ENCODE peak calls at places on chromosomes 4 and X, in five cellular contexts. One of them, this sample, is unnamed.

GRCh38 chr4:123396294-123397275 is at the start of gene SPRY1:
- DNase-seq in foreskin keratinocyte: peak
- DNase-seq in OCI-LY7: peak
- DNase-seq in WERI-Rb-1: peak
- DNase-seq in breast epithelium: peak
- DNase-seq in this sample: peak

GRCh38 chrX:45479835-45480422 is 279.3 kb upstream of the DIPK2B start:
- DNase-seq in foreskin keratinocyte: peak
- DNase-seq in OCI-LY7: no peak
- DNase-seq in WERI-Rb-1: no peak
- DNase-seq in breast epithelium: no peak
- DNase-seq in this sample: no peak

GRCh38 chr4:41132055-41132683 is 82.2 kb downstream of the APBB2 start:
- DNase-seq in foreskin keratinocyte: peak
- DNase-seq in OCI-LY7: no peak
- DNase-seq in WERI-Rb-1: no peak
- DNase-seq in breast epithelium: no peak
- DNase-seq in this sample: no peak

GRCh38 chrX:56788229-56788628 is 59.2 kb downstream of the NBDY start:
- DNase-seq in foreskin keratinocyte: no peak
- DNase-seq in OCI-LY7: no peak
- DNase-seq in WERI-Rb-1: peak
- DNase-seq in breast epithelium: no peak
- DNase-seq in this sample: no peak

GRCh38 chrX:129445436-129445835 is 77.9 kb downstream of the SMARCA1 start:
- DNase-seq in foreskin keratinocyte: no peak
- DNase-seq in OCI-LY7: no peak
- DNase-seq in WERI-Rb-1: no peak
- DNase-seq in breast epithelium: no peak
- DNase-seq in this sample: no peak

GRCh38 chr4:169108303-169108702 is 98.2 kb upstream of the CBR4 start:
- DNase-seq in foreskin keratinocyte: no peak
- DNase-seq in OCI-LY7: no peak
- DNase-seq in WERI-Rb-1: no peak
- DNase-seq in breast epithelium: no peak
- DNase-seq in this sample: no peak

GRCh38 chrX:39813631-39814246 is 284.0 kb downstream of the BCOR start:
- DNase-seq in foreskin keratinocyte: no peak
- DNase-seq in OCI-LY7: no peak
- DNase-seq in WERI-Rb-1: peak
- DNase-seq in breast epithelium: peak
- DNase-seq in this sample: peak

GRCh38 chr4:183499389-183499788 is 5.5 kb upstream of the ING2 start:
- DNase-seq in foreskin keratinocyte: no peak
- DNase-seq in OCI-LY7: no peak
- DNase-seq in WERI-Rb-1: no peak
- DNase-seq in breast epithelium: no peak
- DNase-seq in this sample: no peak

GRCh38 chr4:128385683-128386304 is 98.2 kb upstream of the PGRMC2 start:
- DNase-seq in foreskin keratinocyte: peak
- DNase-seq in OCI-LY7: no peak
- DNase-seq in WERI-Rb-1: no peak
- DNase-seq in breast epithelium: no peak
- DNase-seq in this sample: no peak

GRCh38 chrX:2584216-2584615 is 83.4 kb upstream of the DHRSX start:
- DNase-seq in foreskin keratinocyte: no peak
- DNase-seq in OCI-LY7: no peak
- DNase-seq in WERI-Rb-1: no peak
- DNase-seq in breast epithelium: no peak
- DNase-seq in this sample: no peak

GRCh38 chrX:29407357-29407756 is 808.0 kb upstream of the MAGEB2 start:
- DNase-seq in foreskin keratinocyte: no peak
- DNase-seq in OCI-LY7: no peak
- DNase-seq in WERI-Rb-1: no peak
- DNase-seq in breast epithelium: no peak
- DNase-seq in this sample: no peak

GRCh38 chrX:15737957-15738685 is at the start of gene CA5B:
- DNase-seq in foreskin keratinocyte: peak
- DNase-seq in OCI-LY7: peak
- DNase-seq in WERI-Rb-1: peak
- DNase-seq in breast epithelium: peak
- DNase-seq in this sample: peak

GRCh38 chr4:42570221-42570620 is 86.7 kb downstream of the ATP8A1 start:
- DNase-seq in foreskin keratinocyte: no peak
- DNase-seq in OCI-LY7: no peak
- DNase-seq in WERI-Rb-1: no peak
- DNase-seq in breast epithelium: peak
- DNase-seq in this sample: no peak

GRCh38 chr4:3371038-3371437 is 70.7 kb upstream of the HGFAC start:
- DNase-seq in foreskin keratinocyte: no peak
- DNase-seq in OCI-LY7: no peak
- DNase-seq in WERI-Rb-1: no peak
- DNase-seq in breast epithelium: no peak
- DNase-seq in this sample: no peak

GRCh38 chrX:119757979-119758681 is at the start of gene SOWAHD:
- DNase-seq in foreskin keratinocyte: no peak
- DNase-seq in OCI-LY7: peak
- DNase-seq in WERI-Rb-1: peak
- DNase-seq in breast epithelium: no peak
- DNase-seq in this sample: no peak

GRCh38 chrX:10833299-10834169 is 213.1 kb upstream of the MID1 start:
- DNase-seq in foreskin keratinocyte: peak
- DNase-seq in OCI-LY7: no peak
- DNase-seq in WERI-Rb-1: peak
- DNase-seq in breast epithelium: peak
- DNase-seq in this sample: no peak

GRCh38 chr4:144894525-144894924 is 203.5 kb downstream of the ANAPC10 start:
- DNase-seq in foreskin keratinocyte: peak
- DNase-seq in OCI-LY7: no peak
- DNase-seq in WERI-Rb-1: no peak
- DNase-seq in breast epithelium: no peak
- DNase-seq in this sample: no peak

GRCh38 chrX:10433296-10433965 is 187.0 kb downstream of the MID1 start:
- DNase-seq in foreskin keratinocyte: no peak
- DNase-seq in OCI-LY7: no peak
- DNase-seq in WERI-Rb-1: no peak
- DNase-seq in breast epithelium: no peak
- DNase-seq in this sample: no peak

GRCh38 chr4:74682567-74683359 is 111.6 kb downstream of the BTC start:
- DNase-seq in foreskin keratinocyte: peak
- DNase-seq in OCI-LY7: no peak
- DNase-seq in WERI-Rb-1: no peak
- DNase-seq in breast epithelium: no peak
- DNase-seq in this sample: peak

GRCh38 chr4:81421346-81422218 is 50.1 kb downstream of the RASGEF1B start:
- DNase-seq in foreskin keratinocyte: peak
- DNase-seq in OCI-LY7: peak
- DNase-seq in WERI-Rb-1: no peak
- DNase-seq in breast epithelium: no peak
- DNase-seq in this sample: no peak

GRCh38 chrX:47361538-47362511 is 8.6 kb upstream of the ZNF157 start:
- DNase-seq in foreskin keratinocyte: peak
- DNase-seq in OCI-LY7: peak
- DNase-seq in WERI-Rb-1: peak
- DNase-seq in breast epithelium: peak
- DNase-seq in this sample: peak

GRCh38 chrX:10636851-10637250 is 16.5 kb upstream of the MID1 start:
- DNase-seq in foreskin keratinocyte: no peak
- DNase-seq in OCI-LY7: no peak
- DNase-seq in WERI-Rb-1: no peak
- DNase-seq in breast epithelium: no peak
- DNase-seq in this sample: no peak

GRCh38 chrX:16712116-16712824 is at the start of gene CTPS2:
- DNase-seq in foreskin keratinocyte: peak
- DNase-seq in OCI-LY7: peak
- DNase-seq in WERI-Rb-1: peak
- DNase-seq in breast epithelium: peak
- DNase-seq in this sample: no peak

GRCh38 chr4:171812377-171813194 is 618 bp upstream of the GALNTL6 start:
- DNase-seq in foreskin keratinocyte: no peak
- DNase-seq in OCI-LY7: no peak
- DNase-seq in WERI-Rb-1: peak
- DNase-seq in breast epithelium: no peak
- DNase-seq in this sample: no peak

GRCh38 chr4:7419961-7420660 is 14.6 kb downstream of the PSAPL1 start:
- DNase-seq in foreskin keratinocyte: no peak
- DNase-seq in OCI-LY7: no peak
- DNase-seq in WERI-Rb-1: peak
- DNase-seq in breast epithelium: no peak
- DNase-seq in this sample: no peak

GRCh38 chr4:107034091-107034698 is 1.9 kb downstream of the DKK2 start:
- DNase-seq in foreskin keratinocyte: no peak
- DNase-seq in OCI-LY7: no peak
- DNase-seq in WERI-Rb-1: peak
- DNase-seq in breast epithelium: no peak
- DNase-seq in this sample: no peak

GRCh38 chr4:52241916-52242315 is 190.8 kb downstream of the SPATA18 start:
- DNase-seq in foreskin keratinocyte: no peak
- DNase-seq in OCI-LY7: no peak
- DNase-seq in WERI-Rb-1: no peak
- DNase-seq in breast epithelium: no peak
- DNase-seq in this sample: no peak

GRCh38 chrX:25442501-25442900 is 426.7 kb upstream of the ARX start:
- DNase-seq in foreskin keratinocyte: no peak
- DNase-seq in OCI-LY7: no peak
- DNase-seq in WERI-Rb-1: peak
- DNase-seq in breast epithelium: no peak
- DNase-seq in this sample: no peak

GRCh38 chr4:69523385-69524132 is 27.9 kb upstream of the UGT2B4 start:
- DNase-seq in foreskin keratinocyte: no peak
- DNase-seq in OCI-LY7: no peak
- DNase-seq in WERI-Rb-1: no peak
- DNase-seq in breast epithelium: no peak
- DNase-seq in this sample: no peak

GRCh38 chr4:8578717-8579116 is 1.5 kb upstream of the GPR78 start:
- DNase-seq in foreskin keratinocyte: no peak
- DNase-seq in OCI-LY7: no peak
- DNase-seq in WERI-Rb-1: no peak
- DNase-seq in breast epithelium: no peak
- DNase-seq in this sample: no peak

GRCh38 chr4:77443941-77444340 is 161.7 kb upstream of the CXCL13 start:
- DNase-seq in foreskin keratinocyte: no peak
- DNase-seq in OCI-LY7: no peak
- DNase-seq in WERI-Rb-1: no peak
- DNase-seq in breast epithelium: no peak
- DNase-seq in this sample: no peak

GRCh38 chr4:31995943-31996901 is 1276.1 kb downstream of the PCDH7 start:
- DNase-seq in foreskin keratinocyte: no peak
- DNase-seq in OCI-LY7: no peak
- DNase-seq in WERI-Rb-1: no peak
- DNase-seq in breast epithelium: no peak
- DNase-seq in this sample: no peak

GRCh38 chr4:3613980-3614730 is 81.9 kb upstream of the LRPAP1 start:
- DNase-seq in foreskin keratinocyte: no peak
- DNase-seq in OCI-LY7: no peak
- DNase-seq in WERI-Rb-1: no peak
- DNase-seq in breast epithelium: peak
- DNase-seq in this sample: no peak

DNA sequence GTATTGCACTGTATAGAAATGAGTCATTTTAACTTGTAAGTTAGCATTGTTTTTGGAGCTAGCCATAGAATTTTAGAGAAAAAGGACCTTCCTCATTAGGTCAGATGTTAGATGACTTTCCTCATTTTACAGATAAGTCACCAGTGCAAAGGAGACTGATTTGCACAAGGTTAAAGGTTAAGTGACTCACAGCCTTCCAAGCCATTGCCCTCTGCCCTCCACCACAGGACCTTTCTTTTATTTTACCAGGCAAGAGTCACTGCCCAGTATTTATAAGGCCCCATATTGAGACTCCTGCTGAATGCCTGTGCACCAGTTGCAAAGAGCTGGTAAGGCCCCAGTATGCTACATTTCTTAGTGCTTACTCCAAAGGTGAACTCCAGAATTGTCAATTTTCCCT is 4.2 kb upstream of the ABCG2 start:
- DNase-seq in foreskin keratinocyte: no peak
- DNase-seq in OCI-LY7: no peak
- DNase-seq in WERI-Rb-1: no peak
- DNase-seq in breast epithelium: no peak
- DNase-seq in this sample: no peak
- H3K27ac ChIP-seq in foreskin keratinocyte: no peak
- H3K27ac ChIP-seq in OCI-LY7: no peak
- H3K27ac ChIP-seq in WERI-Rb-1: no peak
- H3K27ac ChIP-seq in breast epithelium: no peak
- H3K27ac ChIP-seq in this sample: no peak

GRCh38 chr4:139655116-139655515 is 10.5 kb upstream of the MGST2 start:
- DNase-seq in foreskin keratinocyte: no peak
- DNase-seq in OCI-LY7: peak
- DNase-seq in WERI-Rb-1: peak
- DNase-seq in breast epithelium: peak
- DNase-seq in this sample: no peak
- TF ChIP-seq CTCF in foreskin keratinocyte: peak
- TF ChIP-seq CTCF in OCI-LY7: peak
- TF ChIP-seq CTCF in WERI-Rb-1: peak
- TF ChIP-seq CTCF in breast epithelium: no peak
- TF ChIP-seq CTCF in this sample: peak

GRCh38 chr4:147285751-147286150 is 195.1 kb upstream of the EDNRA start:
- DNase-seq in foreskin keratinocyte: no peak
- DNase-seq in OCI-LY7: no peak
- DNase-seq in WERI-Rb-1: no peak
- DNase-seq in breast epithelium: no peak
- DNase-seq in this sample: no peak

GRCh38 chr4:147286846-147287587 is 193.9 kb upstream of the EDNRA start:
- DNase-seq in foreskin keratinocyte: no peak
- DNase-seq in OCI-LY7: no peak
- DNase-seq in WERI-Rb-1: no peak
- DNase-seq in breast epithelium: no peak
- DNase-seq in this sample: no peak

GRCh38 chr4:147284218-147284617 is 196.7 kb upstream of the EDNRA start:
- DNase-seq in foreskin keratinocyte: no peak
- DNase-seq in OCI-LY7: no peak
- DNase-seq in WERI-Rb-1: no peak
- DNase-seq in breast epithelium: no peak
- DNase-seq in this sample: no peak

GRCh38 chr4:147287588-147287890 is 193.4 kb upstream of the EDNRA start:
- DNase-seq in foreskin keratinocyte: no peak
- DNase-seq in OCI-LY7: no peak
- DNase-seq in WERI-Rb-1: no peak
- DNase-seq in breast epithelium: no peak
- DNase-seq in this sample: no peak

DNA sequence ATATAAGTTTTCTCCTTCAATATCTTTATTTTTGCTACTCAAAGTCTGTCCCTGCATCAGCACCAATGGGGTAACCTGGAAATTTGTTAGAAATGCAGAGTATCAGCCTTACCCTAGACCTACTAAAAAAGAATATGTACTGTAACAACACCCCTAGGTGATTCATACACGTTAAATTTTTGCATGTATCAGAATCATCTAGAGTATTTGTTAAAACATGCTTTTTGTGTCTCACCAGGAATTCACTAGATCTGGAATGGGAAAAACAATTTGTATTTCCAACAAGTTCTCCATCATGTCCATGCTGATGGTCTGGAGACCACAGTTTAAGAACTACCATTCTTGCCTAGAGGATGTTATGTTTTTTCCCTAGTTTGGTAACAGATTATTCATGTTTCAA is 196.0 kb upstream of the EDNRA start:
- DNase-seq in foreskin keratinocyte: peak
- DNase-seq in OCI-LY7: no peak
- DNase-seq in WERI-Rb-1: no peak
- DNase-seq in breast epithelium: no peak
- DNase-seq in this sample: no peak
- H3K27ac ChIP-seq in foreskin keratinocyte: no peak
- H3K27ac ChIP-seq in OCI-LY7: no peak
- H3K27ac ChIP-seq in WERI-Rb-1: no peak
- H3K27ac ChIP-seq in breast epithelium: no peak
- H3K27ac ChIP-seq in this sample: no peak

GRCh38 chr4:10491420-10491819 is 34.2 kb upstream of the ZNF518B start:
- DNase-seq in foreskin keratinocyte: no peak
- DNase-seq in OCI-LY7: no peak
- DNase-seq in WERI-Rb-1: no peak
- DNase-seq in breast epithelium: no peak
- DNase-seq in this sample: no peak
- TF ChIP-seq CTCF in foreskin keratinocyte: no peak
- TF ChIP-seq CTCF in OCI-LY7: no peak
- TF ChIP-seq CTCF in WERI-Rb-1: no peak
- TF ChIP-seq CTCF in breast epithelium: no peak
- TF ChIP-seq CTCF in this sample: no peak